ENCODE peak calls at places on chromosomes 6 and 20, in four cellular contexts. U is effector memory CD4-positive, alpha-beta T cell; X is aorta; Z is right atrium auricular region. O is an unnamed sample.

GRCh38 chr20:17641520-17641964 is 40.5 kb downstream of the RRBP1 start:
- DNase-seq in X (peak; percentile 48), Z (no peak), U (no peak), O (no peak)

GRCh38 chr6:165986647-165987482 is 180.8 kb downstream of the TBXT start:
- DNase-seq in X (no peak), U (no peak), Z (no peak), O (peak; percentile 53)

GRCh38 chr6:110859335-110859792 is 15.2 kb upstream of the AMD1 start:
- DNase-seq in Z (no peak), U (no peak), X (peak; percentile 53), O (no peak)

GRCh38 chr6:119334535-119335264 is 14.9 kb downstream of the MAN1A1 start:
- DNase-seq in U (no peak), Z (no peak), X (no peak), O (no peak)

GRCh38 chr6:6684365-6684833 is 95.9 kb downstream of the LY86 start:
- DNase-seq in X (no peak), U (no peak), Z (no peak), O (no peak)

GRCh38 chr20:50062006-50062838 is 50.7 kb downstream of the UBE2V1 start:
- DNase-seq in X (no peak), Z (no peak), U (no peak), O (no peak)

GRCh38 chr20:2042400-2042799 is 48.5 kb upstream of the PDYN start:
- DNase-seq in U (no peak), Z (no peak), X (no peak), O (peak; percentile 32)

GRCh38 chr6:18342223-18342622 is 44.9 kb upstream of the RNF144B start:
- DNase-seq in U (no peak), Z (no peak), X (no peak), O (no peak)

GRCh38 chr6:161369339-161369738 is 95.5 kb upstream of the AGPAT4 start:
- DNase-seq in U (no peak), Z (peak; percentile 73), X (no peak), O (peak; percentile 87)

GRCh38 chr20:17430515-17430914 is 100.7 kb downstream of the BFSP1 start:
- DNase-seq in Z (no peak), X (no peak), U (no peak), O (no peak)

GRCh38 chr6:168631589-168631988 is 190.6 kb downstream of the SMOC2 start:
- DNase-seq in Z (no peak), U (no peak), X (no peak), O (no peak)

GRCh38 chr6:2714359-2714895 is 36.3 kb downstream of the MYLK4 start:
- DNase-seq in Z (no peak), U (no peak), X (no peak), O (peak; percentile 89)

GRCh38 chr6:63739094-63739687 is 103.6 kb downstream of the PHF3 start:
- DNase-seq in Z (no peak), X (no peak), U (no peak), O (no peak)

GRCh38 chr6:12614468-12614867 is 102.1 kb upstream of the PHACTR1 start:
- DNase-seq in Z (no peak), U (no peak), X (no peak), O (no peak)

DNA sequence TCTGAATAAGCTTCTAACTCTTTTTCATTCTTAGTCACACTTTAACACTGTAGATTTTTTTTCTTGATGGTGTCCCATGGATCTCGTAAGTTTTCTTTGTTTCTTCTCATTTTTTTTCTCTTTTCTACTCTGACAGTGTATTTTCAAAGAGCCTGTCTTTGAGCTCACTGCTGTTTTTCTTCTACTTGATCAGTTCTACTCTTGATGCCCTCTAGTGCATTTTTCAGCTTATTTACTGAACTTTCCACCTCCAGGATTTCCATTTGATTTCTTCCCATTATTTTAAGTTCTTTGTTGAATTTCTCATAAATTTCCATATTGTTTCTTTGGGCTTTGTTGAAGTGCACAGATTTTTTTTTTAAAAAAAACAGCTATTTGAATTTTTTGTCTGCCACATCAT is 2641.1 kb upstream of the DEFB115 start:
- DNase-seq in X (no peak), U (no peak), Z (no peak), O (no peak)
- H3K9me3 ChIP-seq in X (peaks cover 1% of the 10 kb centered on the region), U (no peaks in the 10 kb centered on the region), Z (no peaks in the 10 kb centered on the region), O (no peaks in the 10 kb centered on the region)

DNA sequence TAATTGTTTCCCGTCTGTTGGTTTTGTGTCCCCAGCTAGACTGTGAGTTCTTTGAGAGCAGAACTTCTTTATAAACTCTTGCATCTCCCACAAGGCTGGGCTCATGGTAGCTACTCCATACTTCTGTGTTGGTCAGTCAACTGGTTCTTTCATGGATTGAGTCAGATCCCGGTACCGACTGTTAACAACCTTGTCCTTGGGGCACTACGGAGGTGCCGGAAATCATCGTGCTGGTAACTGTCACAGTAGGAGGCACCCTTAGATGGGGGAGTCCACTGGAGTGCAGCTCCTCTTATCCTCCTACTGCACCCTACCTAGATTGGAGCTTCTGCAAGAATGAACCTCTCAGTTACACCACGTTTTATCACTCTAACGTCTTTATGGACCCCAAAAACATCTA is 8.6 kb upstream of the STX16 start:
- DNase-seq in U (no peak), Z (no peak), X (no peak), O (no peak)
- H3K4me3 ChIP-seq in U (no peak overlapping the region), Z (no peak overlapping the region), X (no peak overlapping the region), O (no peak overlapping the region)

GRCh38 chr20:63565021-63565698 is 8.9 kb downstream of the HELZ2 start:
- DNase-seq in Z (no peak), U (no peak), X (no peak), O (no peak)

GRCh38 chr20:63567132-63567381 is 7.0 kb downstream of the HELZ2 start:
- DNase-seq in Z (no peak), X (no peak), U (no peak), O (no peak)

GRCh38 chr20:63566395-63567131 is 7.5 kb downstream of the HELZ2 start:
- DNase-seq in Z (no peak), U (no peak), X (no peak), O (no peak)

GRCh38 chr20:63564036-63564810 is 9.8 kb downstream of the HELZ2 start:
- DNase-seq in X (no peak), U (no peak), Z (no peak), O (no peak)

DNA sequence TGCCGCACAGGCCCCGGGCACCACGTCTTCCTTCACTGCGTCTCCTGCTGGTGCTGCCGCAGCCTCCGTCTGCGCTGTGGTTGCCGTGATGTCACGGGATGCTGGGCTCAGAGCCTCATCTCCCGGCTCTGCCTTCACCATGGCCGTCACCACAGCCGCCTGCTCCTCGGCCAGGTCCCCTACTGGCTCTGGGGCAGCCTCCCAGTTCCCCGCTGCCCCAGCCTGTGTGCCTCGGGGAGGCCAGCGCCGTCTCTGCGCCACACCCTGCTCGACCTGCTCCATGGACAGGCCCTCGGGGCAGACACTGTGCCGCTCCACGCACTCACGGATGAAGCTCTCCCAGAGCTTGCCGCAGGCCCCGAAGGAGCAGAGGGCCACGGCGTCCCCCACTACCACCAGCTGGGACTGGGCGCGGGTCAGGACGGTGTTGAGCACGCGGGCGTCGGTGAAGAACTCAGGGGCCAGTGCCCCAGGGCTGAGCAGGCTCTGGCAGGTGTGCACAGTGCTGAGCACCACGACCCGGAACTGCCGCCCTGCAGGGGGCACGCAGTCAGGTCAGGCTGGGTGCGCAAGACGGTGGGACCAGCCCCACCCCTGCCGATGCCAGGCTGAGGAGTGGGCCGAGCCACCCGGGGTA is 8.2 kb downstream of the HELZ2 start:
- DNase-seq in U (no peak), Z (no peak), X (no peak), O (no peak)
- H3K36me3 ChIP-seq in U (peaks cover 42% of the 10 kb centered on the region), Z (peaks cover 50% of the 10 kb centered on the region), X (no peaks in the 10 kb centered on the region), O (peaks cover 71% of the 10 kb centered on the region)

GRCh38 chr20:60427516-60427915 is 469.3 kb downstream of the CDH26 start:
- DNase-seq in U (no peak), X (no peak), Z (no peak), O (no peak)

GRCh38 chr20:60431349-60431748 is 473.1 kb downstream of the CDH26 start:
- DNase-seq in U (no peak), X (no peak), Z (no peak), O (no peak)

GRCh38 chr20:60430516-60431001 is 472.3 kb downstream of the CDH26 start:
- DNase-seq in Z (no peak), X (no peak), U (no peak), O (no peak)

GRCh38 chr20:60424267-60424904 is 466.2 kb downstream of the CDH26 start:
- DNase-seq in Z (no peak), U (no peak), X (no peak), O (peak; percentile 51)

GRCh38 chr20:60428651-60429050 is 470.4 kb downstream of the CDH26 start:
- DNase-seq in U (no peak), X (no peak), Z (no peak), O (no peak)
- H3K9me3 ChIP-seq in U (no peaks in the 10 kb centered on the region), X (peaks cover 2% of the 10 kb centered on the region), Z (no peaks in the 10 kb centered on the region), O (no peaks in the 10 kb centered on the region)

GRCh38 chr6:21804941-21805610 is 211.5 kb downstream of the SOX4 start:
- DNase-seq in U (no peak), X (no peak), Z (no peak), O (no peak)

GRCh38 chr6:21808551-21809181 is 215.1 kb downstream of the SOX4 start:
- DNase-seq in X (peak; percentile 48), U (no peak), Z (no peak), O (no peak)

GRCh38 chr6:21811484-21811883 is 217.9 kb downstream of the SOX4 start:
- DNase-seq in U (no peak), X (no peak), Z (no peak), O (no peak)

GRCh38 chr6:21807299-21807698 is 213.7 kb downstream of the SOX4 start:
- DNase-seq in X (no peak), Z (no peak), U (no peak), O (no peak)

GRCh38 chr6:21808045-21808470 is 214.5 kb downstream of the SOX4 start:
- DNase-seq in U (no peak), X (no peak), Z (peak; percentile 65), O (peak; percentile 82)
- H3K4me3 ChIP-seq in U (no peak overlapping the region), X (no peak overlapping the region), Z (no peak overlapping the region), O (no peak overlapping the region)

GRCh38 chr6:44249082-44249748 is 2.3 kb downstream of the HSP90AB1 start:
- DNase-seq in Z (no peak), X (no peak), U (no peak), O (no peak)
- H3K36me3 ChIP-seq in Z (peaks cover 58% of the 10 kb centered on the region), X (peaks cover 7% of the 10 kb centered on the region), U (peaks cover 58% of the 10 kb centered on the region), O (peaks cover 73% of the 10 kb centered on the region)

GRCh38 chr6:107936162-107936909 is 21.7 kb downstream of the SEC63 start:
- DNase-seq in Z (no peak), X (no peak), U (no peak), O (no peak)

GRCh38 chr6:107928984-107929383 is 29.0 kb downstream of the SEC63 start:
- DNase-seq in Z (no peak), U (no peak), X (no peak), O (no peak)

GRCh38 chr6:107932580-107932979 is 25.4 kb downstream of the SEC63 start:
- DNase-seq in Z (no peak), X (no peak), U (no peak), O (no peak)

DNA sequence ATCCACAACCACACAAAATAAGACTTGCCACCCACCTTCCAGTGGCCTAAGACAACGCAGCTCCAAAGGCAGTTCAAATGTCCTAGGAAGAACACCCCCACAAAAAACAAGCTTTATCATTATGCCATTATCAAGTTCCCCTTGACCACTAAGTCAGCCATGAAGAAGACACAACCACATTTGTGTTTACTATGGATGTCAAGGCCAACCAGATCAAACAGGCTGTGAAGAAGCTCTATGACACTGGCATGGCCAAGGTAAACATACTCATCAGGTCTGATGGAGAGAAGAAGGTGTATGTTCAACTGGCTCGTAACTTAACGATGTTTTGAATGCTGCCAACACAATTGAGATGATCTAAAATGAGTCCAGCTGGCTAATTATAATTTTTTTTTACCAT is 26.1 kb downstream of the SEC63 start:
- DNase-seq in Z (no peak), U (no peak), X (no peak), O (no peak)
- H3K9me3 ChIP-seq in Z (no peaks in the 10 kb centered on the region), U (no peaks in the 10 kb centered on the region), X (no peaks in the 10 kb centered on the region), O (peaks cover 10% of the 10 kb centered on the region)